ENCODE peak calls at places on chromosomes 2 and 18, in eight cellular contexts. W, T, D, U, O, R, B and J are unnamed samples.

GRCh38 chr18:45365835-45366234 is 249.4 kb upstream of the SLC14A2 start:
- DNase-seq in O (no peak), D (no peak), T (peak), U (no peak), W (no peak), R (peak), B (no peak), J (no peak)

GRCh38 chr2:65722028-65722427 is 289.6 kb upstream of the SPRED2 start:
- DNase-seq in B (no peak), D (no peak), R (no peak), O (no peak), T (peak), W (no peak), U (peak), J (no peak)

GRCh38 chr2:31107588-31108300 is 30.5 kb downstream of the GALNT14 start:
- DNase-seq in O (no peak), D (no peak), W (no peak), R (no peak), B (no peak), T (no peak), U (no peak), J (no peak)

GRCh38 chr2:181574321-181574720 is 82.6 kb downstream of the CERKL start:
- DNase-seq in O (no peak), D (peak), B (no peak), R (peak), U (no peak), W (no peak), T (no peak), J (no peak)

GRCh38 chr2:43041661-43042360 is 184.6 kb downstream of the ZFP36L2 start:
- DNase-seq in R (no peak), U (peak), B (no peak), W (no peak), T (peak), O (no peak), D (no peak), J (peak)

GRCh38 chr2:151162185-151162584 is 99.5 kb downstream of the RBM43 start:
- DNase-seq in R (peak), B (no peak), D (no peak), O (no peak), U (no peak), W (no peak), T (peak), J (no peak)

GRCh38 chr2:10079931-10080535 is at the start of gene CYS1:
- DNase-seq in B (no peak), U (no peak), W (peak), R (no peak), T (no peak), D (no peak), O (no peak), J (no peak)

GRCh38 chr2:20577495-20578235 is 73.2 kb downstream of the HS1BP3 start:
- DNase-seq in U (no peak), W (no peak), T (peak), R (no peak), B (no peak), D (no peak), O (no peak), J (peak)

GRCh38 chr2:72539145-72539552 is 286.7 kb downstream of the EXOC6B start:
- DNase-seq in B (no peak), W (no peak), D (no peak), U (no peak), T (peak), O (no peak), R (no peak), J (peak)

GRCh38 chr18:46712406-46712805 is 44.4 kb downstream of the ST8SIA5 start:
- DNase-seq in O (no peak), W (no peak), D (peak), B (no peak), R (no peak), T (peak), U (no peak), J (no peak)

GRCh38 chr18:36786686-36787085 is 42.1 kb downstream of the TPGS2 start:
- DNase-seq in U (peak), T (peak), D (no peak), W (no peak), B (no peak), O (no peak), R (no peak), J (peak)

GRCh38 chr2:43604674-43605073 is 8.8 kb upstream of the THADA start:
- DNase-seq in W (no peak), U (no peak), R (no peak), O (no peak), T (no peak), D (no peak), B (no peak), J (no peak)

GRCh38 chr18:59767732-59768131 is 70.5 kb upstream of the CCBE1 start:
- DNase-seq in U (no peak), D (no peak), O (no peak), W (no peak), R (no peak), T (peak), B (no peak), J (peak)